ENCODE peak calls at places on chromosomes 3 and 15, in seven cellular contexts. L is astrocyte of the cerebellum; D is cardiac muscle cell; M is CD4-positive, alpha-beta T cell; R is progenitor cell of endocrine pancreas; G is chondrocyte; E is neural crest cell. I is an unnamed sample.

GRCh38 chr3:43522702-43523362 is 99.0 kb downstream of the ANO10 start:
- DNase-seq in L (no peak), D (no peak), M (no peak), R (no peak), G (no peak), E (no peak), I (no peak)

GRCh38 chr3:136678981-136679380 is 73.2 kb downstream of the STAG1 start:
- DNase-seq in L (peak), D (no peak), M (no peak), R (no peak), G (no peak), E (no peak), I (no peak)

GRCh38 chr3:189142527-189142926 is 29.2 kb upstream of the TPRG1 start:
- DNase-seq in L (no peak), D (no peak), M (no peak), R (no peak), G (no peak), E (no peak), I (no peak)

GRCh38 chr3:195250473-195251251 is 20.3 kb downstream of the XXYLT1 start:
- DNase-seq in L (no peak), D (no peak), M (no peak), R (no peak), G (no peak), E (no peak), I (no peak)

GRCh38 chr3:133987136-133987535 is 42.6 kb downstream of the SLCO2A1 start:
- DNase-seq in L (no peak), D (no peak), M (no peak), R (no peak), G (no peak), E (no peak), I (no peak)

GRCh38 chr3:132448211-132448961 is 31.1 kb downstream of the DNAJC13 start:
- DNase-seq in L (peak), D (peak), M (no peak), R (no peak), G (no peak), E (no peak), I (no peak)

GRCh38 chr3:8627949-8628348 is 16.6 kb downstream of the SSUH2 start:
- DNase-seq in L (no peak), D (no peak), M (no peak), R (no peak), G (no peak), E (no peak), I (no peak)

GRCh38 chr15:90530250-90531051 is 728 bp downstream of the CRTC3 start:
- DNase-seq in L (no peak), D (peak), M (peak), R (peak), G (no peak), E (peak), I (peak)

GRCh38 chr15:70039917-70040316 is 57.8 kb downstream of the TLE3 start:
- DNase-seq in L (no peak), D (no peak), M (no peak), R (no peak), G (no peak), E (no peak), I (no peak)

GRCh38 chr3:197298858-197299854 is 744 bp upstream of the DLG1 start:
- DNase-seq in L (no peak), D (peak), M (peak), R (peak), G (no peak), E (peak), I (peak)

GRCh38 chr3:48155122-48155521 is 33.1 kb downstream of the CDC25A start:
- DNase-seq in L (peak), D (no peak), M (no peak), R (no peak), G (no peak), E (no peak), I (no peak)

GRCh38 chr3:85567074-85567676 is 608.4 kb downstream of the CADM2 start:
- DNase-seq in L (peak), D (peak), M (no peak), R (no peak), G (no peak), E (peak), I (peak)

GRCh38 chr3:132660056-132660744 is at the start of gene UBA5:
- DNase-seq in L (no peak), D (peak), M (peak), R (peak), G (peak), E (peak), I (peak)

GRCh38 chr15:83081256-83082014 is 14.4 kb upstream of the BTBD1 start:
- DNase-seq in L (no peak), D (no peak), M (no peak), R (no peak), G (no peak), E (no peak), I (no peak)

GRCh38 chr3:113754486-113755159 is 7.8 kb downstream of the ATP6V1A start:
- DNase-seq in L (no peak), D (no peak), M (no peak), R (no peak), G (no peak), E (no peak), I (no peak)

GRCh38 chr15:94610069-94610863 is 378.9 kb downstream of the MCTP2 start:
- DNase-seq in L (no peak), D (no peak), M (no peak), R (no peak), G (no peak), E (no peak), I (no peak)

GRCh38 chr3:13222131-13222530 is 148.9 kb upstream of the IQSEC1 start:
- DNase-seq in L (no peak), D (no peak), M (no peak), R (no peak), G (no peak), E (no peak), I (no peak)

GRCh38 chr3:195613468-195614069 is 29.8 kb upstream of the APOD start:
- DNase-seq in L (no peak), D (no peak), M (no peak), R (no peak), G (no peak), E (no peak), I (no peak)

GRCh38 chr15:88711806-88712205 is 73.0 kb downstream of the ISG20 start:
- DNase-seq in L (no peak), D (no peak), M (no peak), R (no peak), G (no peak), E (no peak), I (no peak)

GRCh38 chr3:14175383-14176037 is 2.9 kb downstream of the XPC start:
- DNase-seq in L (peak), D (no peak), M (no peak), R (no peak), G (no peak), E (no peak), I (no peak)

GRCh38 chr3:97264180-97264579 is 449.8 kb downstream of the EPHA6 start:
- DNase-seq in L (no peak), D (no peak), M (no peak), R (no peak), G (no peak), E (no peak), I (no peak)

GRCh38 chr15:29747837-29748417 is 74.3 kb downstream of the TJP1 start:
- DNase-seq in L (no peak), D (no peak), M (no peak), R (no peak), G (no peak), E (no peak), I (no peak)

GRCh38 chr3:134795776-134796312 is 784 bp downstream of the EPHB1 start:
- DNase-seq in L (no peak), D (peak), M (no peak), R (peak), G (no peak), E (no peak), I (no peak)

GRCh38 chr3:157443873-157444770 is 7.5 kb downstream of the PTX3 start:
- DNase-seq in L (no peak), D (no peak), M (no peak), R (no peak), G (no peak), E (no peak), I (no peak)

GRCh38 chr15:71532994-71533393 is 277.4 kb upstream of the NR2E3 start:
- DNase-seq in L (no peak), D (peak), M (no peak), R (no peak), G (no peak), E (no peak), I (peak)

GRCh38 chr3:113231827-113232253 is 20.5 kb downstream of the BOC start:
- DNase-seq in L (peak), D (no peak), M (no peak), R (no peak), G (no peak), E (no peak), I (no peak)

GRCh38 chr3:74351213-74351612 is 263.2 kb downstream of the CNTN3 start:
- DNase-seq in L (no peak), D (no peak), M (no peak), R (no peak), G (no peak), E (no peak), I (no peak)

GRCh38 chr3:9884555-9885165 is 4.6 kb upstream of the CIDEC start:
- DNase-seq in L (no peak), D (no peak), M (no peak), R (no peak), G (no peak), E (no peak), I (no peak)

GRCh38 chr3:190444036-190444435 is 5.7 kb downstream of the TMEM207 start:
- DNase-seq in L (no peak), D (no peak), M (no peak), R (no peak), G (no peak), E (no peak), I (no peak)

GRCh38 chr3:118760611-118761606 is 273.7 kb downstream of the IGSF11 start:
- DNase-seq in L (no peak), D (no peak), M (no peak), R (no peak), G (no peak), E (no peak), I (no peak)

GRCh38 chr3:111592143-111592542 is 3.0 kb downstream of the ZBED2 start:
- DNase-seq in L (no peak), D (no peak), M (no peak), R (no peak), G (no peak), E (no peak), I (no peak)

GRCh38 chr3:129620828-129621605 is 14.5 kb upstream of the PLXND1 start:
- DNase-seq in L (no peak), D (no peak), M (no peak), R (no peak), G (peak), E (no peak), I (no peak)

GRCh38 chr3:84039091-84039490 is 919.7 kb upstream of the CADM2 start:
- DNase-seq in L (peak), D (no peak), M (no peak), R (no peak), G (no peak), E (no peak), I (no peak)

GRCh38 chr3:158725348-158725966 is 6.8 kb downstream of the RARRES1 start:
- DNase-seq in L (peak), D (no peak), M (no peak), R (no peak), G (no peak), E (no peak), I (no peak)

GRCh38 chr15:99213187-99213811 is 36.1 kb downstream of the TTC23 start:
- DNase-seq in L (peak), D (peak), M (peak), R (peak), G (no peak), E (peak), I (peak)

GRCh38 chr15:31360158-31360561 is 33.5 kb downstream of the KLF13 start:
- DNase-seq in L (no peak), D (no peak), M (no peak), R (no peak), G (peak), E (no peak), I (no peak)

GRCh38 chr3:171183042-171183441 is 156.5 kb upstream of the SLC2A2 start:
- DNase-seq in L (no peak), D (no peak), M (no peak), R (no peak), G (no peak), E (no peak), I (peak)
- TF ChIP-seq CTCF in L (peak), D (peak), M (no peak), R (peak), G (peak), E (peak), I (no peak)

GRCh38 chr3:101809178-101810022 is 30.4 kb downstream of the NXPE3 start:
- DNase-seq in L (peak), D (peak), M (no peak), R (no peak), G (no peak), E (peak), I (peak)
- TF ChIP-seq CTCF in L (peak), D (peak), M (peak), R (peak), G (peak), E (peak), I (peak)

DNA sequence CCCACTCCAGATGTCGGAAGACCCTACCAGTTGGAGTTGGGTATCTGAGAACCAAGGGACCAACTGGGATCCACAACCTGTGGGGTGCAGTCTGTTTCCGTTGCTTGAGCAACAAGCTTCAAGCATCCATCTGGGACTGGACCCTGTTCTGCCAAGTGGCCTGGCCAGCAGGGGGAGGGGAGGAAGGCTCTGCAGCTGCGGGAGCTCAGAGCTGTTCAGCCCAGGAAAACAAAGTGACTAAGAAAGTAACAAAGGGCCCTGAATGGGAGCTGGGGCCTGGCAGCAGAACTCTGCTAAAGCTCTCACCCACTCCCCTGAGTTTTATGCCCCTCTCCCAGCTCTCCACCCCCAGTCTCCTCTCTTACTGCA is 2.7 kb downstream of the TYRO3 start:
- DNase-seq in L (no peak), D (no peak), M (no peak), R (no peak), G (no peak), E (peak), I (peak)
- TF ChIP-seq CTCF in L (peak), D (peak), M (no peak), R (peak), G (peak), E (peak), I (peak)

DNA sequence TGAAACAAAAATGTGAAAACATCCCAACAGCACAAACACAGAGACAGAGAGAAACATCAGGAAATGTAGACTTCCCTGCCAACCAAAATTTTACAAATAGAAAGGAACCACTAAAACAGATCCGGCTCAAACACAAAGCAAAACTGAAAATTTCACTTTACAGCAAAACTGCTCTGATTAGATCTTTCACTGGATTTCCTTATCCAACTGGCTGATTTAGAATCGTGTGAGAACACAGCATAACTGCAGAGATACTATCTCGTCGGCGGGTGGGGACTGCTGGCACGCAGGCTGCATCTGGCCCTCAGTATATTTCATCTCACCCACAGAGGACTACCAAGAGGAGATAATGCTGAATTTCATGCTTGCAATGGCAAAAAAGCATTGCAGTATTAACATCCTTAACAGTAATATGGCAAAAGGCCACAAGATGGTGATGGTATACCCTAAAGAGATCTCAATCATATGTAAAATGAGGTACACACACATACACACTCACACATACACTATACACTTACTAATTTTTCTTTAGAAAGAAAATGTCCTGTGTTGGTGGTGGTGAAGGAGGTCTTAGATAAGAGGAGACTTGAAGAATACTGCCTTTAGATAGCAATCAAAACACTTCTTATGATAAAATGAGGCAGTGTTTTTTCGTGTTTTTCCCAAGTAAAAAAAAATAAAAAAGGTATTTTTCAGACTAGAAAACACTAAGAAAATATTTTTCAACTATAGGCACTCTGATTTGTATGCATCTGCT is 10.6 kb upstream of the LEO1 start:
- DNase-seq in L (peak), D (peak), M (peak), R (no peak), G (no peak), E (no peak), I (peak)
- TF ChIP-seq CTCF in L (peak), D (peak), M (peak), R (peak), G (peak), E (peak), I (peak)

GRCh38 chr3:126056681-126057546 is 27.0 kb downstream of the SLC41A3 start:
- DNase-seq in L (peak), D (no peak), M (no peak), R (no peak), G (no peak), E (no peak), I (no peak)
- TF ChIP-seq CTCF in L (no peak), D (no peak), M (no peak), R (no peak), G (no peak), E (no peak), I (no peak)